ENCODE peak calls at places on chromosomes 16 and 17, in five cellular contexts. N is posterior cingulate gyrus, Z is HFF-Myc, Q is A172, V is cardiac septum. X is an unnamed sample.

GRCh38 chr16:47611848-47612493 is 150.8 kb downstream of the PHKB start:
- DNase-seq in Z (no peak), Q (no peak), V (no peak), N (no peak), X (no peak)

GRCh38 chr17:39014044-39014794 is 47.0 kb upstream of the FBXO47 start:
- DNase-seq in Z (no peak), Q (peak; percentile 76), N (no peak), V (no peak), X (no peak)

GRCh38 chr16:57728336-57729181 is 7.0 kb upstream of the KATNB1 start:
- DNase-seq in Z (no peak), Q (no peak), V (no peak), N (no peak), X (no peak)

GRCh38 chr17:77439382-77440013 is 298.7 kb downstream of the SEC14L1 start:
- DNase-seq in V (no peak), Z (no peak), Q (no peak), N (no peak), X (no peak)

GRCh38 chr17:16328997-16329396 is 24.3 kb downstream of the CENPV start:
- DNase-seq in V (no peak), Z (no peak), N (no peak), Q (peak; percentile 23), X (no peak)

GRCh38 chr16:15972046-15972868 is 22.8 kb downstream of the ABCC1 start:
- DNase-seq in N (no peak), Q (no peak), Z (no peak), V (no peak), X (no peak)

GRCh38 chr17:60817187-60817586 is 139.5 kb downstream of the BCAS3 start:
- DNase-seq in Z (peak; percentile 35), V (no peak), N (no peak), Q (peak; percentile 53), X (no peak)

GRCh38 chr17:49910094-49910857 is 58.7 kb upstream of the DLX4 start:
- DNase-seq in Z (no peak), V (no peak), N (no peak), Q (peak; percentile 91), X (no peak)

GRCh38 chr16:67311607-67312449 is 14.7 kb downstream of the KCTD19 start:
- DNase-seq in N (no peak), Z (peak; percentile 97), V (no peak), Q (peak; percentile 99), X (no peak)

GRCh38 chr17:28758411-28759121 is 14.8 kb downstream of the TRAF4 start:
- DNase-seq in Q (no peak), Z (no peak), N (no peak), V (no peak), X (no peak)